ENCODE peak calls at places on chromosomes 1 and 21, in ten cellular contexts. One of them, this sample, is unnamed.

GRCh38 chr1:191575180-191575579 is 583.1 kb upstream of the RGS18 start:
- DNase-seq in AG04450: no peak
- DNase-seq in IMR-90: peak
- DNase-seq in foreskin fibroblast: peak
- DNase-seq in mesothelial cell of epicardium: no peak
- DNase-seq in activated naive CD4-positive, alpha-beta T cell treated with anti-CD3 and anti-CD28 coated beads, Interleukin-2, amount 10 ng/mL, durations not matched to agents 7 days and 5 days: no peak
- DNase-seq in aorta: no peak
- DNase-seq in nucleus accumbens: no peak
- DNase-seq in nephron progenitor cell: no peak
- DNase-seq in WTC11: no peak
- DNase-seq in this sample: no peak

GRCh38 chr1:35708179-35708891 is 10.3 kb downstream of the C1orf216 start:
- DNase-seq in activated naive CD4-positive, alpha-beta T cell treated with anti-CD3 and anti-CD28 coated beads, Interleukin-2, amount 10 ng/mL, durations not matched to agents 7 days and 5 days: no peak
- DNase-seq in mesothelial cell of epicardium: no peak
- DNase-seq in IMR-90: no peak
- DNase-seq in AG04450: no peak
- DNase-seq in nucleus accumbens: no peak
- DNase-seq in nephron progenitor cell: no peak
- DNase-seq in WTC11: peak
- DNase-seq in aorta: no peak
- DNase-seq in foreskin fibroblast: peak
- DNase-seq in this sample: no peak

GRCh38 chr1:169484683-169485426 is 889 bp downstream of the SLC19A2 start:
- DNase-seq in mesothelial cell of epicardium: no peak
- DNase-seq in WTC11: no peak
- DNase-seq in foreskin fibroblast: peak
- DNase-seq in nephron progenitor cell: no peak
- DNase-seq in IMR-90: peak
- DNase-seq in nucleus accumbens: no peak
- DNase-seq in AG04450: no peak
- DNase-seq in activated naive CD4-positive, alpha-beta T cell treated with anti-CD3 and anti-CD28 coated beads, Interleukin-2, amount 10 ng/mL, durations not matched to agents 7 days and 5 days: peak
- DNase-seq in aorta: peak
- DNase-seq in this sample: peak

GRCh38 chr21:44508426-44508710 is 31.6 kb downstream of the KRTAP10-1 start:
- DNase-seq in nephron progenitor cell: no peak
- DNase-seq in nucleus accumbens: no peak
- DNase-seq in AG04450: no peak
- DNase-seq in mesothelial cell of epicardium: no peak
- DNase-seq in aorta: no peak
- DNase-seq in activated naive CD4-positive, alpha-beta T cell treated with anti-CD3 and anti-CD28 coated beads, Interleukin-2, amount 10 ng/mL, durations not matched to agents 7 days and 5 days: no peak
- DNase-seq in WTC11: no peak
- DNase-seq in foreskin fibroblast: no peak
- DNase-seq in IMR-90: no peak
- DNase-seq in this sample: no peak

GRCh38 chr1:246117066-246117791 is 389.9 kb downstream of the SMYD3 start:
- DNase-seq in activated naive CD4-positive, alpha-beta T cell treated with anti-CD3 and anti-CD28 coated beads, Interleukin-2, amount 10 ng/mL, durations not matched to agents 7 days and 5 days: peak
- DNase-seq in WTC11: peak
- DNase-seq in mesothelial cell of epicardium: no peak
- DNase-seq in IMR-90: peak
- DNase-seq in nucleus accumbens: no peak
- DNase-seq in nephron progenitor cell: peak
- DNase-seq in aorta: no peak
- DNase-seq in foreskin fibroblast: peak
- DNase-seq in AG04450: peak
- DNase-seq in this sample: no peak

GRCh38 chr1:113692824-113693431 is 66.4 kb downstream of the PHTF1 start:
- DNase-seq in nephron progenitor cell: no peak
- DNase-seq in aorta: no peak
- DNase-seq in IMR-90: no peak
- DNase-seq in activated naive CD4-positive, alpha-beta T cell treated with anti-CD3 and anti-CD28 coated beads, Interleukin-2, amount 10 ng/mL, durations not matched to agents 7 days and 5 days: no peak
- DNase-seq in AG04450: no peak
- DNase-seq in nucleus accumbens: no peak
- DNase-seq in WTC11: no peak
- DNase-seq in foreskin fibroblast: no peak
- DNase-seq in mesothelial cell of epicardium: no peak
- DNase-seq in this sample: no peak

GRCh38 chr21:32253215-32253641 is 25.6 kb downstream of the MIS18A start:
- DNase-seq in AG04450: peak
- DNase-seq in mesothelial cell of epicardium: no peak
- DNase-seq in nucleus accumbens: no peak
- DNase-seq in IMR-90: peak
- DNase-seq in activated naive CD4-positive, alpha-beta T cell treated with anti-CD3 and anti-CD28 coated beads, Interleukin-2, amount 10 ng/mL, durations not matched to agents 7 days and 5 days: no peak
- DNase-seq in WTC11: no peak
- DNase-seq in foreskin fibroblast: no peak
- DNase-seq in aorta: peak
- DNase-seq in nephron progenitor cell: no peak
- DNase-seq in this sample: no peak

GRCh38 chr21:45852886-45853400 is 128.6 kb upstream of the COL6A1 start:
- DNase-seq in nucleus accumbens: no peak
- DNase-seq in aorta: peak
- DNase-seq in AG04450: no peak
- DNase-seq in mesothelial cell of epicardium: no peak
- DNase-seq in IMR-90: no peak
- DNase-seq in activated naive CD4-positive, alpha-beta T cell treated with anti-CD3 and anti-CD28 coated beads, Interleukin-2, amount 10 ng/mL, durations not matched to agents 7 days and 5 days: no peak
- DNase-seq in nephron progenitor cell: no peak
- DNase-seq in WTC11: no peak
- DNase-seq in foreskin fibroblast: no peak
- DNase-seq in this sample: no peak

GRCh38 chr1:115090547-115090946 is 1.2 kb upstream of the TSPAN2 start:
- DNase-seq in WTC11: peak
- DNase-seq in AG04450: no peak
- DNase-seq in aorta: peak
- DNase-seq in mesothelial cell of epicardium: no peak
- DNase-seq in nucleus accumbens: no peak
- DNase-seq in nephron progenitor cell: no peak
- DNase-seq in IMR-90: peak
- DNase-seq in foreskin fibroblast: peak
- DNase-seq in activated naive CD4-positive, alpha-beta T cell treated with anti-CD3 and anti-CD28 coated beads, Interleukin-2, amount 10 ng/mL, durations not matched to agents 7 days and 5 days: no peak
- DNase-seq in this sample: no peak